ENCODE peak calls at places on chromosomes 13 and 19, in six cellular contexts. One of them, this sample, is unnamed.

GRCh38 chr19:56350416-56351045 is 35.9 kb upstream of the ZSCAN5A start:
- DNase-seq in ascending aorta: no peak
- DNase-seq in fibroblast of the aortic adventitia: peak
- DNase-seq in HFFc6: peak
- DNase-seq in stimulated activated CD4-positive, alpha-beta T cell treated with anti-CD3 and anti-CD28 coated beads, Interleukin-15, amount 100 ng/mL, for 48 hours: peak
- DNase-seq in tibial nerve: peak
- DNase-seq in this sample: no peak

GRCh38 chr13:100363351-100363750 is 225.2 kb downstream of the GGACT start:
- DNase-seq in stimulated activated CD4-positive, alpha-beta T cell treated with anti-CD3 and anti-CD28 coated beads, Interleukin-15, amount 100 ng/mL, for 48 hours: no peak
- DNase-seq in fibroblast of the aortic adventitia: peak
- DNase-seq in ascending aorta: no peak
- DNase-seq in HFFc6: peak
- DNase-seq in tibial nerve: no peak
- DNase-seq in this sample: no peak

GRCh38 chr19:6677924-6678689 is 8.1 kb upstream of the TNFSF14 start:
- DNase-seq in HFFc6: no peak
- DNase-seq in fibroblast of the aortic adventitia: no peak
- DNase-seq in ascending aorta: no peak
- DNase-seq in stimulated activated CD4-positive, alpha-beta T cell treated with anti-CD3 and anti-CD28 coated beads, Interleukin-15, amount 100 ng/mL, for 48 hours: no peak
- DNase-seq in tibial nerve: no peak
- DNase-seq in this sample: no peak

GRCh38 chr19:2668188-2668763 is 34.2 kb downstream of the GNG7 start:
- DNase-seq in fibroblast of the aortic adventitia: no peak
- DNase-seq in ascending aorta: no peak
- DNase-seq in tibial nerve: no peak
- DNase-seq in HFFc6: no peak
- DNase-seq in stimulated activated CD4-positive, alpha-beta T cell treated with anti-CD3 and anti-CD28 coated beads, Interleukin-15, amount 100 ng/mL, for 48 hours: no peak
- DNase-seq in this sample: no peak

GRCh38 chr19:50601407-50602088 is 33.3 kb upstream of the LRRC4B start:
- DNase-seq in ascending aorta: no peak
- DNase-seq in fibroblast of the aortic adventitia: no peak
- DNase-seq in stimulated activated CD4-positive, alpha-beta T cell treated with anti-CD3 and anti-CD28 coated beads, Interleukin-15, amount 100 ng/mL, for 48 hours: no peak
- DNase-seq in HFFc6: no peak
- DNase-seq in tibial nerve: no peak
- DNase-seq in this sample: no peak

GRCh38 chr19:39934584-39935233 is at the start of gene FCGBP:
- DNase-seq in HFFc6: no peak
- DNase-seq in stimulated activated CD4-positive, alpha-beta T cell treated with anti-CD3 and anti-CD28 coated beads, Interleukin-15, amount 100 ng/mL, for 48 hours: no peak
- DNase-seq in tibial nerve: no peak
- DNase-seq in ascending aorta: no peak
- DNase-seq in fibroblast of the aortic adventitia: no peak
- DNase-seq in this sample: no peak

GRCh38 chr19:574658-575526 is 2.5 kb downstream of the BSG start:
- DNase-seq in fibroblast of the aortic adventitia: peak
- DNase-seq in ascending aorta: no peak
- DNase-seq in stimulated activated CD4-positive, alpha-beta T cell treated with anti-CD3 and anti-CD28 coated beads, Interleukin-15, amount 100 ng/mL, for 48 hours: no peak
- DNase-seq in tibial nerve: no peak
- DNase-seq in HFFc6: peak
- DNase-seq in this sample: no peak

GRCh38 chr13:113122571-113123225 is at the start of gene F10:
- DNase-seq in ascending aorta: no peak
- DNase-seq in fibroblast of the aortic adventitia: peak
- DNase-seq in HFFc6: peak
- DNase-seq in stimulated activated CD4-positive, alpha-beta T cell treated with anti-CD3 and anti-CD28 coated beads, Interleukin-15, amount 100 ng/mL, for 48 hours: no peak
- DNase-seq in tibial nerve: peak
- DNase-seq in this sample: no peak

GRCh38 chr13:77351326-77351725 is 24.4 kb upstream of the MYCBP2 start:
- DNase-seq in HFFc6: no peak
- DNase-seq in fibroblast of the aortic adventitia: no peak
- DNase-seq in stimulated activated CD4-positive, alpha-beta T cell treated with anti-CD3 and anti-CD28 coated beads, Interleukin-15, amount 100 ng/mL, for 48 hours: no peak
- DNase-seq in tibial nerve: no peak
- DNase-seq in ascending aorta: no peak
- DNase-seq in this sample: no peak

GRCh38 chr19:27776020-27776419 is 1436.9 kb downstream of the UQCRFS1 start:
- DNase-seq in HFFc6: peak
- DNase-seq in ascending aorta: no peak
- DNase-seq in fibroblast of the aortic adventitia: peak
- DNase-seq in tibial nerve: no peak
- DNase-seq in stimulated activated CD4-positive, alpha-beta T cell treated with anti-CD3 and anti-CD28 coated beads, Interleukin-15, amount 100 ng/mL, for 48 hours: no peak
- DNase-seq in this sample: no peak

GRCh38 chr13:112782433-112783010 is 92.7 kb downstream of the ATP11A start:
- DNase-seq in HFFc6: no peak
- DNase-seq in ascending aorta: no peak
- DNase-seq in stimulated activated CD4-positive, alpha-beta T cell treated with anti-CD3 and anti-CD28 coated beads, Interleukin-15, amount 100 ng/mL, for 48 hours: no peak
- DNase-seq in fibroblast of the aortic adventitia: no peak
- DNase-seq in tibial nerve: no peak
- DNase-seq in this sample: no peak

GRCh38 chr13:92196566-92197256 is 798.3 kb downstream of the GPC5 start:
- DNase-seq in stimulated activated CD4-positive, alpha-beta T cell treated with anti-CD3 and anti-CD28 coated beads, Interleukin-15, amount 100 ng/mL, for 48 hours: no peak
- DNase-seq in HFFc6: no peak
- DNase-seq in tibial nerve: no peak
- DNase-seq in fibroblast of the aortic adventitia: peak
- DNase-seq in ascending aorta: no peak
- DNase-seq in this sample: no peak

GRCh38 chr13:83798731-83799130 is 83.5 kb downstream of the SLITRK1 start:
- DNase-seq in ascending aorta: no peak
- DNase-seq in fibroblast of the aortic adventitia: peak
- DNase-seq in tibial nerve: no peak
- DNase-seq in HFFc6: no peak
- DNase-seq in stimulated activated CD4-positive, alpha-beta T cell treated with anti-CD3 and anti-CD28 coated beads, Interleukin-15, amount 100 ng/mL, for 48 hours: no peak
- DNase-seq in this sample: no peak

GRCh38 chr13:103099894-103100293 is 33.7 kb upstream of the SLC10A2 start:
- DNase-seq in stimulated activated CD4-positive, alpha-beta T cell treated with anti-CD3 and anti-CD28 coated beads, Interleukin-15, amount 100 ng/mL, for 48 hours: no peak
- DNase-seq in tibial nerve: no peak
- DNase-seq in fibroblast of the aortic adventitia: no peak
- DNase-seq in ascending aorta: no peak
- DNase-seq in HFFc6: no peak
- DNase-seq in this sample: no peak

GRCh38 chr13:27168086-27168485 is 3.5 kb downstream of the USP12 start:
- DNase-seq in fibroblast of the aortic adventitia: no peak
- DNase-seq in tibial nerve: no peak
- DNase-seq in stimulated activated CD4-positive, alpha-beta T cell treated with anti-CD3 and anti-CD28 coated beads, Interleukin-15, amount 100 ng/mL, for 48 hours: no peak
- DNase-seq in ascending aorta: no peak
- DNase-seq in HFFc6: no peak
- DNase-seq in this sample: no peak

GRCh38 chr19:10751109-10751972 is 33.5 kb downstream of the DNM2 start:
- DNase-seq in fibroblast of the aortic adventitia: no peak
- DNase-seq in ascending aorta: no peak
- DNase-seq in stimulated activated CD4-positive, alpha-beta T cell treated with anti-CD3 and anti-CD28 coated beads, Interleukin-15, amount 100 ng/mL, for 48 hours: no peak
- DNase-seq in HFFc6: no peak
- DNase-seq in tibial nerve: no peak
- DNase-seq in this sample: no peak

GRCh38 chr19:18964121-18964520 is 23.1 kb upstream of the HOMER3 start:
- DNase-seq in tibial nerve: no peak
- DNase-seq in HFFc6: no peak
- DNase-seq in stimulated activated CD4-positive, alpha-beta T cell treated with anti-CD3 and anti-CD28 coated beads, Interleukin-15, amount 100 ng/mL, for 48 hours: no peak
- DNase-seq in ascending aorta: no peak
- DNase-seq in fibroblast of the aortic adventitia: no peak
- DNase-seq in this sample: no peak

GRCh38 chr19:35106291-35106583 is 9.4 kb upstream of the FXYD3 start:
- DNase-seq in HFFc6: no peak
- DNase-seq in fibroblast of the aortic adventitia: no peak
- DNase-seq in tibial nerve: no peak
- DNase-seq in stimulated activated CD4-positive, alpha-beta T cell treated with anti-CD3 and anti-CD28 coated beads, Interleukin-15, amount 100 ng/mL, for 48 hours: no peak
- DNase-seq in ascending aorta: no peak
- DNase-seq in this sample: no peak

GRCh38 chr19:532578-533484 is 1.3 kb downstream of the CDC34 start:
- DNase-seq in ascending aorta: no peak
- DNase-seq in stimulated activated CD4-positive, alpha-beta T cell treated with anti-CD3 and anti-CD28 coated beads, Interleukin-15, amount 100 ng/mL, for 48 hours: no peak
- DNase-seq in HFFc6: peak
- DNase-seq in tibial nerve: peak
- DNase-seq in fibroblast of the aortic adventitia: peak
- DNase-seq in this sample: no peak

GRCh38 chr19:10836478-10837325 is 690 bp upstream of the TMED1 start:
- DNase-seq in tibial nerve: no peak
- DNase-seq in fibroblast of the aortic adventitia: no peak
- DNase-seq in stimulated activated CD4-positive, alpha-beta T cell treated with anti-CD3 and anti-CD28 coated beads, Interleukin-15, amount 100 ng/mL, for 48 hours: peak
- DNase-seq in HFFc6: no peak
- DNase-seq in ascending aorta: no peak
- DNase-seq in this sample: peak